ENCODE peak calls at places on chromosomes 1 and 21, in six cellular contexts. E, Y, B, I, R and P are unnamed samples.
A peak's percentile ranks its signal among the peaks of the same experiment; 100 is the strongest.

GRCh38 chr1:66282343-66282852 is 251.6 kb upstream of the SGIP1 start:
- DNase-seq in I (peak; percentile 43), B (peak; percentile 91), R (peak; percentile 53), E (no peak), Y (peak; percentile 48), P (peak; percentile 94)

GRCh38 chr1:147504801-147505303 is 36.4 kb upstream of the BCL9 start:
- DNase-seq in R (no peak), I (peak; percentile 32), B (no peak), E (no peak), Y (no peak), P (peak; percentile 33)

GRCh38 chr1:55814967-55815366 is 599.8 kb upstream of the USP24 start:
- DNase-seq in R (no peak), I (no peak), B (no peak), Y (no peak), E (no peak), P (no peak)

GRCh38 chr1:205528887-205529825 is 24.7 kb downstream of the CDK18 start:
- DNase-seq in I (peak; percentile 95), R (peak; percentile 46), Y (peak; percentile 65), B (no peak), E (no peak), P (peak; percentile 56)

GRCh38 chr1:19577001-19577400 is 67.1 kb upstream of the NBL1 start:
- DNase-seq in I (no peak), B (no peak), R (no peak), Y (no peak), E (no peak), P (peak; percentile 93)

GRCh38 chr1:30778156-30778978 is 20.8 kb upstream of the LAPTM5 start:
- DNase-seq in B (peak; percentile 94), R (no peak), Y (peak; percentile 60), I (peak; percentile 61), E (no peak), P (peak; percentile 73)

GRCh38 chr1:72281144-72281543 is 1.2 kb downstream of the NEGR1 start:
- DNase-seq in I (no peak), R (no peak), B (no peak), Y (no peak), E (no peak), P (peak; percentile 16)

GRCh38 chr1:41726899-41727748 is 191.6 kb downstream of the HIVEP3 start:
- DNase-seq in I (no peak), B (no peak), Y (no peak), E (no peak), R (no peak), P (no peak)

GRCh38 chr1:107394301-107394700 is 253.5 kb downstream of the NTNG1 start:
- DNase-seq in I (no peak), R (no peak), Y (no peak), E (no peak), B (no peak), P (no peak)

GRCh38 chr1:87329756-87330200 is 1.1 kb downstream of the LMO4 start:
- DNase-seq in I (no peak), B (peak; percentile 26), R (no peak), Y (no peak), E (no peak), P (peak; percentile 44)

GRCh38 chr1:31577515-31578191 is 1.3 kb downstream of the TINAGL1 start:
- DNase-seq in I (peak; percentile 37), B (peak; percentile 62), R (no peak), Y (no peak), E (no peak), P (peak; percentile 82)

GRCh38 chr1:180165096-180165495 is 10.4 kb downstream of the QSOX1 start:
- DNase-seq in I (no peak), E (no peak), Y (no peak), R (no peak), B (no peak), P (no peak)

GRCh38 chr1:162922196-162922595 is 61.2 kb upstream of the CCDC190 start:
- DNase-seq in E (no peak), Y (no peak), I (no peak), R (no peak), B (no peak), P (peak; percentile 35)

GRCh38 chr21:32214654-32215305 is 64.1 kb downstream of the MIS18A start:
- DNase-seq in I (no peak), Y (no peak), E (no peak), B (no peak), R (no peak), P (no peak)

GRCh38 chr1:151946366-151946764 is 37.1 kb upstream of the THEM4 start:
- DNase-seq in B (peak; percentile 99), R (peak; percentile 14), E (no peak), Y (no peak), I (peak; percentile 36), P (no peak)

GRCh38 chr1:54546651-54547348 is 1.2 kb upstream of the ACOT11 start:
- DNase-seq in B (no peak), E (no peak), I (no peak), Y (no peak), R (no peak), P (no peak)

GRCh38 chr1:63643926-63644325 is 50.7 kb downstream of the PGM1 start:
- DNase-seq in Y (no peak), B (no peak), R (no peak), I (peak; percentile 59), E (no peak), P (no peak)

GRCh38 chr1:233459968-233460367 is 132.4 kb downstream of the MAP3K21 start:
- DNase-seq in B (no peak), Y (no peak), R (no peak), E (no peak), I (peak; percentile 13), P (no peak)

GRCh38 chr1:228867951-228868730 is 132.9 kb downstream of the RHOU start:
- DNase-seq in E (no peak), Y (no peak), B (no peak), R (no peak), I (no peak), P (no peak)

GRCh38 chr1:93842750-93843500 is 36.1 kb downstream of the DNTTIP2 start:
- DNase-seq in I (no peak), B (no peak), Y (peak; percentile 27), E (no peak), R (no peak), P (peak; percentile 79)

GRCh38 chr1:206725053-206725963 is 40.6 kb downstream of the MAPKAPK2 start:
- DNase-seq in Y (peak; percentile 29), I (peak; percentile 66), E (peak; percentile 55), R (no peak), B (no peak), P (peak; percentile 54)

GRCh38 chr1:147171399-147172167 is 687 bp downstream of the PRKAB2 start:
- DNase-seq in B (peak; percentile 18), I (no peak), Y (no peak), E (no peak), R (no peak), P (no peak)

GRCh38 chr1:19123837-19124236 is 86.2 kb downstream of the UBR4 start:
- DNase-seq in I (no peak), E (no peak), B (no peak), Y (no peak), R (no peak), P (peak; percentile 10)

GRCh38 chr21:39610705-39611104 is 2.0 kb upstream of the B3GALT5 start:
- DNase-seq in R (no peak), I (no peak), Y (no peak), B (no peak), E (no peak), P (no peak)

GRCh38 chr1:20634594-20635084 is 1.4 kb downstream of the PINK1 start:
- DNase-seq in Y (peak; percentile 28), E (no peak), B (peak; percentile 52), R (no peak), I (peak; percentile 37), P (peak; percentile 39)

GRCh38 chr1:32703479-32704291 is 1.1 kb upstream of the SYNC start:
- DNase-seq in E (peak; percentile 86), R (no peak), Y (peak; percentile 93), I (no peak), B (peak; percentile 69), P (peak; percentile 98)

GRCh38 chr1:46816930-46817329 is 18.1 kb downstream of the CYP4B1 start:
- DNase-seq in I (no peak), Y (no peak), R (no peak), E (no peak), B (no peak), P (no peak)

GRCh38 chr1:182048562-182048961 is 12.9 kb downstream of the ZNF648 start:
- DNase-seq in B (no peak), E (no peak), I (no peak), R (no peak), Y (no peak), P (no peak)

GRCh38 chr1:228373681-228374571 is 32.7 kb downstream of the TRIM11 start:
- DNase-seq in Y (no peak), B (no peak), I (no peak), R (no peak), E (no peak), P (no peak)

GRCh38 chr21:16072692-16073091 is 342.9 kb downstream of the USP25 start:
- DNase-seq in Y (peak; percentile 87), E (no peak), I (no peak), R (no peak), B (no peak), P (peak; percentile 96)

GRCh38 chr1:66274634-66275033 is 259.3 kb upstream of the SGIP1 start:
- DNase-seq in Y (peak; percentile 55), R (no peak), I (no peak), E (no peak), B (peak; percentile 82), P (peak; percentile 47)

GRCh38 chr1:16006552-16007485 is 2.8 kb downstream of the SRARP start:
- DNase-seq in Y (no peak), E (no peak), B (peak; percentile 79), R (no peak), I (no peak), P (peak; percentile 39)

GRCh38 chr1:55034476-55035133 is 4.7 kb upstream of the PCSK9 start:
- DNase-seq in I (no peak), Y (no peak), R (no peak), E (no peak), B (no peak), P (no peak)

GRCh38 chr1:245874942-245875580 is 632.0 kb downstream of the SMYD3 start:
- DNase-seq in I (peak; percentile 21), E (no peak), B (peak; percentile 91), R (no peak), Y (peak; percentile 100), P (peak; percentile 100)

GRCh38 chr1:202010042-202011015 is at the start of gene ELF3:
- DNase-seq in B (peak; percentile 72), E (no peak), Y (no peak), R (no peak), I (peak; percentile 98), P (no peak)

GRCh38 chr1:40438391-40439015 is 11.8 kb upstream of the ZFP69B start:
- DNase-seq in I (peak; percentile 9), R (no peak), B (peak; percentile 30), Y (peak; percentile 16), E (no peak), P (peak; percentile 24)

GRCh38 chr1:46747683-46748288 is 28.9 kb upstream of the EFCAB14 start:
- DNase-seq in R (no peak), I (peak; percentile 74), Y (peak; percentile 30), E (no peak), B (peak; percentile 75), P (peak; percentile 47)